ENCODE peak calls at places on chromosome 15, in five cellular contexts. X, Q, R, A and P are unnamed samples.

GRCh38 chr15:85086855-85087254 is 105.2 kb downstream of the PDE8A start:
- DNase-seq in A (no peak), R (no peak), X (no peak), Q (no peak), P (no peak)

GRCh38 chr15:77944002-77944867 is 133.3 kb downstream of the TBC1D2B start:
- DNase-seq in R (peak), A (peak), Q (peak), X (peak), P (no peak)

GRCh38 chr15:64897345-64897985 is 14.2 kb upstream of the ANKDD1A start:
- DNase-seq in R (no peak), X (no peak), Q (no peak), A (peak), P (no peak)

GRCh38 chr15:78909160-78909695 is 35.6 kb downstream of the CTSH start:
- DNase-seq in A (no peak), Q (no peak), R (no peak), X (no peak), P (no peak)

GRCh38 chr15:66965201-66965900 is 100.1 kb upstream of the SMAD3 start:
- DNase-seq in R (no peak), A (no peak), Q (no peak), X (no peak), P (no peak)

GRCh38 chr15:39300451-39301153 is 280.3 kb upstream of the THBS1 start:
- DNase-seq in X (peak), Q (no peak), A (no peak), R (no peak), P (no peak)

GRCh38 chr15:81481326-81481725 is 107.3 kb upstream of the TMC3 start:
- DNase-seq in Q (no peak), A (no peak), X (no peak), R (no peak), P (no peak)

GRCh38 chr15:95068847-95069518 is 837.6 kb downstream of the MCTP2 start:
- DNase-seq in A (no peak), Q (no peak), R (no peak), X (no peak), P (no peak)

GRCh38 chr15:64507293-64507802 is 47.0 kb downstream of the ZNF609 start:
- DNase-seq in Q (peak), X (no peak), R (peak), A (peak), P (peak)

GRCh38 chr15:73325191-73325980 is 43.4 kb downstream of the HCN4 start:
- DNase-seq in Q (peak), R (no peak), X (no peak), A (no peak), P (peak)

GRCh38 chr15:88727439-88727838 is 75.8 kb upstream of the ACAN start:
- DNase-seq in X (no peak), Q (no peak), A (no peak), R (no peak), P (no peak)

GRCh38 chr15:74180689-74181602 is 7.4 kb downstream of the ISLR start:
- DNase-seq in R (no peak), Q (no peak), X (no peak), A (peak), P (no peak)